ENCODE peak calls at places on chromosomes 13 and 19, in four cellular contexts. T is H1, A is HCT116, U is HepG2. J is an unnamed sample.

GRCh38 chr19:31664096-31664495 is 314.9 kb upstream of the TSHZ3 start:
- DNase-seq in U (no peak), T (no peak), A (no peak), J (no peak)

GRCh38 chr13:42146359-42146758 is 97.9 kb downstream of the DGKH start:
- DNase-seq in U (no peak), A (no peak), T (no peak), J (no peak)

GRCh38 chr13:73404581-73404980 is 345.8 kb downstream of the KLF5 start:
- DNase-seq in U (no peak), T (no peak), A (no peak), J (no peak)

GRCh38 chr13:110801044-110801443 is 87.5 kb downstream of the ING1 start:
- DNase-seq in U (no peak), T (no peak), A (no peak), J (peak; percentile 52)

GRCh38 chr19:29887498-29887897 is 54.5 kb upstream of the URI1 start:
- DNase-seq in U (no peak), T (no peak), A (no peak), J (no peak)

GRCh38 chr19:18292460-18292809 is 11.0 kb upstream of the JUND start:
- DNase-seq in U (no peak), T (no peak), A (no peak), J (peak; percentile 64)

GRCh38 chr19:29976151-29976943 is 34.3 kb downstream of the URI1 start:
- DNase-seq in T (no peak), U (no peak), A (no peak), J (no peak)

GRCh38 chr13:77728265-77728966 is 30.9 kb downstream of the SLAIN1 start:
- DNase-seq in A (no peak), T (no peak), U (no peak), J (no peak)

GRCh38 chr19:12838182-12838890 is at the start of gene MAST1:
- DNase-seq in A (no peak), U (no peak), T (no peak), J (peak; percentile 62)

GRCh38 chr13:106566682-106567420 is 1.1 kb downstream of the ARGLU1 start:
- DNase-seq in A (no peak), T (no peak), U (peak; percentile 32), J (peak; percentile 33)

GRCh38 chr13:51729853-51730553 is 74.0 kb downstream of the DHRS12 start:
- DNase-seq in U (peak; percentile 70), T (no peak), A (no peak), J (no peak)

GRCh38 chr13:107117327-107118012 is 549.5 kb upstream of the ARGLU1 start:
- DNase-seq in U (peak; percentile 2), T (no peak), A (no peak), J (no peak)

GRCh38 chr13:110103479-110103878 is 203.5 kb downstream of the COL4A1 start:
- DNase-seq in T (no peak), A (no peak), U (no peak), J (no peak)

GRCh38 chr19:48333467-48334384 is 8.4 kb downstream of the EMP3 start:
- DNase-seq in T (no peak), A (peak; percentile 90), U (no peak), J (peak; percentile 70)

GRCh38 chr13:29859971-29860370 is 9.6 kb upstream of the UBL3 start:
- DNase-seq in A (no peak), T (no peak), U (no peak), J (no peak)

GRCh38 chr13:66265446-66265845 is 964.7 kb downstream of the PCDH9 start:
- DNase-seq in T (no peak), A (no peak), U (no peak), J (no peak)

GRCh38 chr19:38730731-38731589 is 13.3 kb downstream of the CAPN12 start:
- DNase-seq in T (no peak), U (no peak), A (no peak), J (no peak)

GRCh38 chr19:38289955-38290354 is 14.1 kb upstream of the C19orf33 start:
- DNase-seq in U (no peak), A (no peak), T (no peak), J (no peak)

DNA sequence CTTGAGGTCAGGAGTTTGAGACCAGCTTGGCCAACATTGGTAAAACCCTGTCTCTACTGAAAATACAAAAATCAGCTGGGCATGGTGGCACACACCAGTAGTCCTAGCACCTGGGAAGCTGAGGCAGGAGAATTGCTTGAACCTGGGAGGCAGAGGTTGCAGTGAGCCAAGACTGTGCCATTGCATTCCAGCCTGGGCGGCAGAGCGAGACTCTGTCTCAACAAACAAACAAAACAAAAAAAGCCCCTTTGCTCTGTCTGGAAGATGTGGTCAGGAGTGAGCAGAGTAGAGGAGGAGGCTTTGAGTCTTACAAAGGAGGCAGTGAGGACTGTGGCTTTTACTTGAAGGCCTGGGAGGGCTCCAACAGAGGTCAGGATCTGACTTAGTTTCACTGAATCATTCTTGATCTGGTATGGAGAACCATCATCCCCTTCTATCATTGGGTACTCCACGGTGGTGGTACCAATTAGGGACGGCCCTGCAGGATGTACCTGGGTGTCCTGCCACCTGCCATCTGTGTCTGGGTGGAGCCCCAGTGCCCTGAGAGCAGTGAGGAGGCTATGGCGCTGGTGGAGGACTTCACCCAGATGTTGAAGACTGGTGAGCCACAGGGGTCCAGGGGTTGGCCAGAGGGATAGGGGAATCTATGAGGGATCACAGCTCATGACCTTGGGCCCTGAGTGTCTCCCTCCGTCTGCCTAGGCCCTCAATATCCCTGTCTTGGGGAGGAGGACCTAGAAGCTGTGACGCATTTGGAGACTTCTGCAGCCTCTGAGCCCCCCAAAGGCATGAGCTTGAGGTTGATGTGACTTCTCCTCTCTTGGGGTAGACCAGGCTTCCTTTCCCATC is 4.7 kb upstream of the MZF1 start:
- DNase-seq in A (no peak), U (no peak), T (no peak), J (no peak)
- TF ChIP-seq JUND in A (no peak), U (no peak), T (no peak), J (no peak)

DNA sequence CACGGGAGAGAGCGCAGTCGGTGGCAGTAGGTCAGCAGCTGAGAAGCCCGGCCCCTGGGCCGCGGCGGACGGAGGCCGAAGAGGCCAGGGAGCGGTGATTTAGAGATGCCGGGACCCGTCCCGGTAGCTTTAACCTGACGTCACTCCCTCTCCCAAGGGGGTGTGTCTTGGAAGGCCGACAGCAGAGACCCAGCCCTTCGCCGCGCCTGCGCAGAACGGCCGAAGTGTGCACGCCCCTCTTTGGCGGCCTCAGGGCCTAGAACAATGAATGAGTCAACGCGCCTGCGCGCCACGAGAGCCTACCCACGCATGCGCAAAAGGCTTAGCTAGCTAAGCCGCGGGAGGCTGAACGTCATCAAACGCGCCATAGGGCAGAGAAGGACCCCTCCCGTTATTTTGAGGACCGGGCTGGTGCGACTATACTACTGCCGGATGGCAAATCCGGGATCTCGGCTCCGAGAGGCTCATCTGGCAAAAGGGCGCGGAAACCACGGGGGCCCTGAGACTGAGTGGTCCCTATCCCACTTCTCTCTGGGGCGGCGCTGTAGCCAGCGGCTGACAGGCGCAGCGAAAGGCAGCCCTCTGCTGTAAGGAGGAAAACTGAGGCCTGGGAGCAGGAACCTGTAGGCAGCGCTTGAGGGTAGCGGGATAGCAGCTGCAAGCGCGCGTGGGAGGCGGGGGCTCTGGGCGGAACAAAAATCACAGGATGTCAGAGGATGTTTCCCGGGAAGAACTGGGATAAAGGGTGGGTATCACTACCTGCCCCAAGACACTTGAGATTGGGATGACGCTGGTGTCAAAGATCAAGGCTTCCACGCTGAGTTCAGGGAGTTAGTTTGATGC is at the start of the genes IRGQ and ZNF576:
- DNase-seq in T (peak; percentile 100), U (peak; percentile 98), A (peak; percentile 99), J (peak; percentile 87)
- TF ChIP-seq JUND in T (peak; percentile 80), U (no peak), A (no peak), J (no peak)

DNA sequence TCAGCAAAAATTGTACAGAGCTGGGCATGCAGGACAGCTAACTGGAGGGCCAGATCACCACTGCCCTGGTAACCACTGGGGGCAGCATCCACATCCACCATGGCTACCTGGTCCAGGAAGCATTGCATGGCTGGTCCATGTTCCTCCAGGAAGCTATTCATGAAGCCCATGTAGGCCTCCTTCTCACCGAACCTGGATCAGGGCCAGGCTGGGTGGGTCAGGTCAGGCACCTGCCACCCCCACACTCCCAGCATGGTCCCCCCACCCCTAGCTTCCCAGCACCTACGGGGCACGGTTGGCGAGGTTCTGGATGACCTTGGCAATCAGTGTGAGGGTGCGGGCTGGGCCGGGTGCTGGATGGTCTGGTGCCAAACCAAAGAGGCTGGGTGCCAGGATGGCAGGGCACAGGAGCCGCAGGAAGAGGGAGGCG is 4.6 kb upstream of the WIZ start:
- DNase-seq in U (no peak), T (no peak), A (no peak), J (peak; percentile 51)
- TF ChIP-seq JUND in U (no peak), T (no peak), A (no peak), J (no peak)

GRCh38 chr13:100392709-100393630 is 195.6 kb downstream of the GGACT start:
- DNase-seq in U (peak; percentile 91), T (peak; percentile 41), A (peak; percentile 98), J (peak; percentile 7)
- TF ChIP-seq JUND in U (peak; percentile 91), T (peak; percentile 99), A (peak; percentile 100), J (peak; percentile 89)